ENCODE peak calls at places on chromosome X, in ten cellular contexts. One of them, this sample, is unnamed.

GRCh38 chrX:71994601-71995000 is 84.0 kb downstream of the NHSL2 start:
- DNase-seq in activated CD4-positive, alpha-beta T cell treated with anti-CD3 and anti-CD28 coated beads for 4 hours: no peak
- DNase-seq in nephron progenitor cell: no peak
- DNase-seq in tibial nerve: no peak
- DNase-seq in NCI-H2029 treated with DMSO at 0.1 percent for 48 hours: no peak
- DNase-seq in stimulated activated naive B cell treated with anti-CD40 and anti-IgM and Interleukin-4, amounts not matched to agents 10 μg/mL and 1 μg/mL and 100 μg/mL, for 72 hours: no peak
- DNase-seq in upper lobe of right lung: no peak
- DNase-seq in cardiac septum: no peak
- DNase-seq in immature natural killer cell: peak
- DNase-seq in LoVo: no peak
- DNase-seq in this sample: no peak

GRCh38 chrX:17706676-17707075 is 30.6 kb upstream of the SCML1 start:
- DNase-seq in NCI-H2029 treated with DMSO at 0.1 percent for 48 hours: no peak
- DNase-seq in immature natural killer cell: no peak
- DNase-seq in upper lobe of right lung: no peak
- DNase-seq in tibial nerve: no peak
- DNase-seq in cardiac septum: no peak
- DNase-seq in activated CD4-positive, alpha-beta T cell treated with anti-CD3 and anti-CD28 coated beads for 4 hours: no peak
- DNase-seq in nephron progenitor cell: no peak
- DNase-seq in stimulated activated naive B cell treated with anti-CD40 and anti-IgM and Interleukin-4, amounts not matched to agents 10 μg/mL and 1 μg/mL and 100 μg/mL, for 72 hours: no peak
- DNase-seq in LoVo: no peak
- DNase-seq in this sample: no peak

GRCh38 chrX:138865093-138865649 is 153.7 kb upstream of the FGF13 start:
- DNase-seq in cardiac septum: no peak
- DNase-seq in tibial nerve: no peak
- DNase-seq in stimulated activated naive B cell treated with anti-CD40 and anti-IgM and Interleukin-4, amounts not matched to agents 10 μg/mL and 1 μg/mL and 100 μg/mL, for 72 hours: no peak
- DNase-seq in NCI-H2029 treated with DMSO at 0.1 percent for 48 hours: no peak
- DNase-seq in upper lobe of right lung: no peak
- DNase-seq in LoVo: no peak
- DNase-seq in activated CD4-positive, alpha-beta T cell treated with anti-CD3 and anti-CD28 coated beads for 4 hours: no peak
- DNase-seq in nephron progenitor cell: no peak
- DNase-seq in immature natural killer cell: no peak
- DNase-seq in this sample: no peak

GRCh38 chrX:134661295-134661694 is 3.0 kb upstream of the PLAC1 start:
- DNase-seq in upper lobe of right lung: no peak
- DNase-seq in NCI-H2029 treated with DMSO at 0.1 percent for 48 hours: no peak
- DNase-seq in tibial nerve: no peak
- DNase-seq in cardiac septum: no peak
- DNase-seq in immature natural killer cell: no peak
- DNase-seq in stimulated activated naive B cell treated with anti-CD40 and anti-IgM and Interleukin-4, amounts not matched to agents 10 μg/mL and 1 μg/mL and 100 μg/mL, for 72 hours: no peak
- DNase-seq in nephron progenitor cell: no peak
- DNase-seq in LoVo: no peak
- DNase-seq in activated CD4-positive, alpha-beta T cell treated with anti-CD3 and anti-CD28 coated beads for 4 hours: no peak
- DNase-seq in this sample: no peak

GRCh38 chrX:129719268-129719667 is 19.5 kb upstream of the XPNPEP2 start:
- DNase-seq in tibial nerve: no peak
- DNase-seq in upper lobe of right lung: no peak
- DNase-seq in activated CD4-positive, alpha-beta T cell treated with anti-CD3 and anti-CD28 coated beads for 4 hours: no peak
- DNase-seq in NCI-H2029 treated with DMSO at 0.1 percent for 48 hours: no peak
- DNase-seq in LoVo: no peak
- DNase-seq in stimulated activated naive B cell treated with anti-CD40 and anti-IgM and Interleukin-4, amounts not matched to agents 10 μg/mL and 1 μg/mL and 100 μg/mL, for 72 hours: no peak
- DNase-seq in immature natural killer cell: no peak
- DNase-seq in nephron progenitor cell: no peak
- DNase-seq in cardiac septum: no peak
- DNase-seq in this sample: no peak

GRCh38 chrX:48540015-48540350 is 469 bp downstream of the TBC1D25 start:
- DNase-seq in tibial nerve: peak
- DNase-seq in immature natural killer cell: no peak
- DNase-seq in NCI-H2029 treated with DMSO at 0.1 percent for 48 hours: no peak
- DNase-seq in upper lobe of right lung: no peak
- DNase-seq in cardiac septum: no peak
- DNase-seq in nephron progenitor cell: no peak
- DNase-seq in activated CD4-positive, alpha-beta T cell treated with anti-CD3 and anti-CD28 coated beads for 4 hours: peak
- DNase-seq in LoVo: peak
- DNase-seq in stimulated activated naive B cell treated with anti-CD40 and anti-IgM and Interleukin-4, amounts not matched to agents 10 μg/mL and 1 μg/mL and 100 μg/mL, for 72 hours: no peak
- DNase-seq in this sample: no peak

GRCh38 chrX:94936722-94937121 is 1262.7 kb downstream of the FAM133A start:
- DNase-seq in cardiac septum: no peak
- DNase-seq in stimulated activated naive B cell treated with anti-CD40 and anti-IgM and Interleukin-4, amounts not matched to agents 10 μg/mL and 1 μg/mL and 100 μg/mL, for 72 hours: no peak
- DNase-seq in upper lobe of right lung: no peak
- DNase-seq in activated CD4-positive, alpha-beta T cell treated with anti-CD3 and anti-CD28 coated beads for 4 hours: no peak
- DNase-seq in LoVo: no peak
- DNase-seq in tibial nerve: no peak
- DNase-seq in nephron progenitor cell: no peak
- DNase-seq in NCI-H2029 treated with DMSO at 0.1 percent for 48 hours: no peak
- DNase-seq in immature natural killer cell: no peak
- DNase-seq in this sample: no peak

GRCh38 chrX:46140272-46140671 is 404.9 kb downstream of the ZNF674 start:
- DNase-seq in tibial nerve: no peak
- DNase-seq in cardiac septum: no peak
- DNase-seq in upper lobe of right lung: no peak
- DNase-seq in NCI-H2029 treated with DMSO at 0.1 percent for 48 hours: no peak
- DNase-seq in immature natural killer cell: no peak
- DNase-seq in stimulated activated naive B cell treated with anti-CD40 and anti-IgM and Interleukin-4, amounts not matched to agents 10 μg/mL and 1 μg/mL and 100 μg/mL, for 72 hours: no peak
- DNase-seq in nephron progenitor cell: no peak
- DNase-seq in LoVo: no peak
- DNase-seq in activated CD4-positive, alpha-beta T cell treated with anti-CD3 and anti-CD28 coated beads for 4 hours: no peak
- DNase-seq in this sample: no peak

GRCh38 chrX:65994519-65995501 is 45.1 kb downstream of the VSIG4 start:
- DNase-seq in cardiac septum: no peak
- DNase-seq in immature natural killer cell: no peak
- DNase-seq in NCI-H2029 treated with DMSO at 0.1 percent for 48 hours: no peak
- DNase-seq in activated CD4-positive, alpha-beta T cell treated with anti-CD3 and anti-CD28 coated beads for 4 hours: no peak
- DNase-seq in upper lobe of right lung: no peak
- DNase-seq in LoVo: no peak
- DNase-seq in tibial nerve: no peak
- DNase-seq in stimulated activated naive B cell treated with anti-CD40 and anti-IgM and Interleukin-4, amounts not matched to agents 10 μg/mL and 1 μg/mL and 100 μg/mL, for 72 hours: no peak
- DNase-seq in nephron progenitor cell: no peak
- DNase-seq in this sample: no peak

GRCh38 chrX:150575415-150575814 is 7.0 kb downstream of the MTM1 start:
- DNase-seq in immature natural killer cell: no peak
- DNase-seq in upper lobe of right lung: no peak
- DNase-seq in tibial nerve: no peak
- DNase-seq in NCI-H2029 treated with DMSO at 0.1 percent for 48 hours: no peak
- DNase-seq in nephron progenitor cell: no peak
- DNase-seq in cardiac septum: no peak
- DNase-seq in LoVo: peak
- DNase-seq in stimulated activated naive B cell treated with anti-CD40 and anti-IgM and Interleukin-4, amounts not matched to agents 10 μg/mL and 1 μg/mL and 100 μg/mL, for 72 hours: no peak
- DNase-seq in activated CD4-positive, alpha-beta T cell treated with anti-CD3 and anti-CD28 coated beads for 4 hours: peak
- DNase-seq in this sample: no peak

GRCh38 chrX:45621356-45622041 is 420.8 kb upstream of the DIPK2B start:
- DNase-seq in immature natural killer cell: no peak
- DNase-seq in upper lobe of right lung: no peak
- DNase-seq in NCI-H2029 treated with DMSO at 0.1 percent for 48 hours: no peak
- DNase-seq in tibial nerve: no peak
- DNase-seq in nephron progenitor cell: no peak
- DNase-seq in cardiac septum: no peak
- DNase-seq in LoVo: no peak
- DNase-seq in stimulated activated naive B cell treated with anti-CD40 and anti-IgM and Interleukin-4, amounts not matched to agents 10 μg/mL and 1 μg/mL and 100 μg/mL, for 72 hours: peak
- DNase-seq in activated CD4-positive, alpha-beta T cell treated with anti-CD3 and anti-CD28 coated beads for 4 hours: no peak
- DNase-seq in this sample: no peak

GRCh38 chrX:119899125-119899524 is 3.4 kb downstream of the AKAP14 start:
- DNase-seq in tibial nerve: no peak
- DNase-seq in upper lobe of right lung: no peak
- DNase-seq in LoVo: no peak
- DNase-seq in activated CD4-positive, alpha-beta T cell treated with anti-CD3 and anti-CD28 coated beads for 4 hours: no peak
- DNase-seq in stimulated activated naive B cell treated with anti-CD40 and anti-IgM and Interleukin-4, amounts not matched to agents 10 μg/mL and 1 μg/mL and 100 μg/mL, for 72 hours: no peak
- DNase-seq in immature natural killer cell: no peak
- DNase-seq in NCI-H2029 treated with DMSO at 0.1 percent for 48 hours: no peak
- DNase-seq in nephron progenitor cell: no peak
- DNase-seq in cardiac septum: peak
- DNase-seq in this sample: peak

GRCh38 chrX:131795442-131796229 is 227.5 kb upstream of the STK26 start:
- DNase-seq in immature natural killer cell: no peak
- DNase-seq in nephron progenitor cell: no peak
- DNase-seq in LoVo: no peak
- DNase-seq in NCI-H2029 treated with DMSO at 0.1 percent for 48 hours: peak
- DNase-seq in stimulated activated naive B cell treated with anti-CD40 and anti-IgM and Interleukin-4, amounts not matched to agents 10 μg/mL and 1 μg/mL and 100 μg/mL, for 72 hours: no peak
- DNase-seq in upper lobe of right lung: no peak
- DNase-seq in activated CD4-positive, alpha-beta T cell treated with anti-CD3 and anti-CD28 coated beads for 4 hours: no peak
- DNase-seq in cardiac septum: no peak
- DNase-seq in tibial nerve: no peak
- DNase-seq in this sample: no peak